ENCODE peak calls at places on chromosomes 16 and 17, in ten cellular contexts. C, K, O, G, S, Z, A, R, X and W are unnamed samples.

GRCh38 chr17:2948721-2949468 is 114.5 kb downstream of the OR1D5 start:
- DNase-seq in C (no peak), K (peak; percentile 19), O (no peak), G (no peak), S (no peak), Z (no peak), A (no peak), R (no peak), X (no peak), W (no peak)

GRCh38 chr16:67959520-67959919 is 8.9 kb downstream of the SLC12A4 start:
- DNase-seq in C (no peak), K (no peak), O (peak; percentile 84), G (no peak), S (no peak), Z (peak; percentile 91), A (peak; percentile 92), R (peak; percentile 31), X (no peak), W (peak; percentile 77)

GRCh38 chr16:67312450-67313118 is 14.0 kb downstream of the KCTD19 start:
- DNase-seq in C (no peak), K (no peak), O (no peak), G (no peak), S (no peak), Z (no peak), A (no peak), R (no peak), X (no peak), W (no peak)

GRCh38 chr17:36825113-36825955 is 111.9 kb upstream of the LHX1 start:
- DNase-seq in C (no peak), K (no peak), O (no peak), G (no peak), S (no peak), Z (no peak), A (no peak), R (no peak), X (no peak), W (no peak)

GRCh38 chr16:1785846-1786170 is 3.0 kb downstream of the NUBP2 start:
- DNase-seq in C (no peak), K (no peak), O (no peak), G (no peak), S (peak; percentile 67), Z (no peak), A (no peak), R (no peak), X (no peak), W (no peak)

GRCh38 chr16:76389126-76389525 is 111.9 kb downstream of the CNTNAP4 start:
- DNase-seq in C (no peak), K (no peak), O (no peak), G (no peak), S (no peak), Z (no peak), A (no peak), R (peak; percentile 1), X (no peak), W (no peak)

GRCh38 chr16:85619089-85619850 is 6.1 kb downstream of the GSE1 start:
- DNase-seq in C (no peak), K (no peak), O (no peak), G (no peak), S (no peak), Z (no peak), A (no peak), R (no peak), X (no peak), W (no peak)

GRCh38 chr16:88347656-88348376 is 34.9 kb upstream of the ZNF469 start:
- DNase-seq in C (no peak), K (no peak), O (no peak), G (peak; percentile 24), S (peak; percentile 34), Z (no peak), A (no peak), R (no peak), X (no peak), W (no peak)

GRCh38 chr17:40458001-40458791 is 14.9 kb downstream of the IGFBP4 start:
- DNase-seq in C (no peak), K (no peak), O (no peak), G (no peak), S (no peak), Z (peak; percentile 38), A (peak; percentile 43), R (peak; percentile 85), X (no peak), W (no peak)

GRCh38 chr16:21233521-21234150 is at the start of gene ANKS4B:
- DNase-seq in C (no peak), K (no peak), O (no peak), G (no peak), S (no peak), Z (no peak), A (no peak), R (no peak), X (no peak), W (no peak)

DNA sequence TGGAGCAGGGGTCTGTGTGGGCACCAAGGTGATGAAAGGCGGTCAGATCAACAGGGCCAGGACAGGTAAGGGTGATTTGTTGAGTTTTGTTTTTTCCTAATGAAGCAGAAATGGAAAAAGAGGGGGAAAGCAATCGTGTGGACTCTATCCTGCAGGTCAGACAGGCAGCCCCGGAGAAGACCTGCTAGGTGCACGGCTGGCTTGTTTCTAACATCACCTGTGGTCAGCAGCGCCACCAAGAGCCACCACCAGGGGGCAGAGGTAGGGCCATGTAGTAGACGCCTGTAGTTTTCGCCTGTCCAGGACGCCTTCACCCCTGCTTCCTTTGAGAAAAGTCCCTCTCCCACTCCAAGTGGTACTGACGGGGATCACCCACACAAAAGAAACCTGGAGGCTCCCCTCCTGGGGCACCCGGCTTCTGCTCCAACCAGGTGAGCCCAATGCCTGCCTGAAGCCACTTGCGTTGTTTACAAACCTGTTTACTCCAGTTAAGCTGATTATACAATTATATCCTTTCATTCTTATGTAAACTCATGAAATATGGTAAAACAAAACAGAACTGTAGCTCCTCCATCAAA is 54.2 kb upstream of the SEC14L1 start:
- DNase-seq in C (peak; percentile 88), K (peak; percentile 93), O (peak; percentile 94), G (peak; percentile 83), S (peak; percentile 97), Z (peak; percentile 85), A (peak; percentile 78), R (peak; percentile 44), X (peak; percentile 72), W (peak; percentile 92)
- TF ChIP-seq CTCF in C (peak; percentile 90), K (peak; percentile 94), O (peak; percentile 93), G (peak; percentile 87), S (peak; percentile 86), Z (peak; percentile 79), A (peak; percentile 86), R (peak; percentile 85), X (peak; percentile 95), W (peak; percentile 79)

GRCh38 chr17:75755990-75756389 is 9.0 kb downstream of the GALK1 start:
- DNase-seq in C (no peak), K (no peak), O (no peak), G (no peak), S (peak; percentile 24), Z (no peak), A (no peak), R (no peak), X (no peak), W (no peak)

GRCh38 chr17:75758131-75758905 is 6.7 kb downstream of the GALK1 start:
- DNase-seq in C (no peak), K (no peak), O (no peak), G (no peak), S (peak; percentile 77), Z (no peak), A (no peak), R (no peak), X (no peak), W (no peak)

GRCh38 chr17:75755205-75755901 is 9.6 kb downstream of the GALK1 start:
- DNase-seq in C (no peak), K (no peak), O (no peak), G (no peak), S (peak; percentile 68), Z (no peak), A (no peak), R (no peak), X (no peak), W (no peak)

GRCh38 chr17:75756451-75757085 is 8.4 kb downstream of the GALK1 start:
- DNase-seq in C (no peak), K (no peak), O (no peak), G (no peak), S (peak; percentile 70), Z (no peak), A (no peak), R (no peak), X (no peak), W (no peak)

DNA sequence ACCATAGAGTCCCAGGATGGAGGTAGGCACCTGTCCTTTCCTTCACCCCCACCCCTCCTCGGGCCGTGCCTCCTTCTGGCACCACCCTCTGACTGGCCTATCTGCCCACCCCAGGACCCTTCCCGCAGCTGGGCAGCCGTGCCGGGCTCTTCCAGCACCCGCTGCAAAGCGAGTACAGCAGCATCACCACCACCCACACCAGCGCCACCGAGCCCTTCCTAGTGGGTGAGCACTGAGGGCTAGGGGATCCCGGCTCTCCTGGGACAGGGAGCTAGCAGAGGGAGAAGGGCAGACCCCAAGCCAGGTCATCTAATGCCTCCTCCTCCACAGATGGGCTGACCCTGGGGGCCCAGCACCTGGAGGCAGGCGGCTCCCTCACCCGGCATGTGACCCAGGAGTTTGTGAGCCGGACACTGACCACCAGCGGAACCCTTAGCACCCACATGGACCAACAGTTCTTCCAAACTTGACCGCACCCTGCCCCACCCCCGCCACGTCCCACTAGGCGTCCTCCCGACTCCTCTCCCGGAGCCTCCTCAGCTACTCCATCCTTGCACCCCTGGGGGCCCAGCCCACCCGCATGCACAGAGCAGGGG is 7.8 kb downstream of the GALK1 start:
- DNase-seq in C (no peak), K (no peak), O (no peak), G (no peak), S (peak; percentile 49), Z (no peak), A (no peak), R (no peak), X (no peak), W (no peak)
- H3K36me3 ChIP-seq in C (no peaks in the 10 kb centered on the region), K (peaks cover 5% of the 10 kb centered on the region), O (peaks cover 8% of the 10 kb centered on the region), G (no peaks in the 10 kb centered on the region), S (peaks cover 27% of the 10 kb centered on the region), Z (peaks cover 17% of the 10 kb centered on the region), A (peaks cover 5% of the 10 kb centered on the region), R (no peaks in the 10 kb centered on the region), X (peaks cover 4% of the 10 kb centered on the region), W (no peaks in the 10 kb centered on the region)

DNA sequence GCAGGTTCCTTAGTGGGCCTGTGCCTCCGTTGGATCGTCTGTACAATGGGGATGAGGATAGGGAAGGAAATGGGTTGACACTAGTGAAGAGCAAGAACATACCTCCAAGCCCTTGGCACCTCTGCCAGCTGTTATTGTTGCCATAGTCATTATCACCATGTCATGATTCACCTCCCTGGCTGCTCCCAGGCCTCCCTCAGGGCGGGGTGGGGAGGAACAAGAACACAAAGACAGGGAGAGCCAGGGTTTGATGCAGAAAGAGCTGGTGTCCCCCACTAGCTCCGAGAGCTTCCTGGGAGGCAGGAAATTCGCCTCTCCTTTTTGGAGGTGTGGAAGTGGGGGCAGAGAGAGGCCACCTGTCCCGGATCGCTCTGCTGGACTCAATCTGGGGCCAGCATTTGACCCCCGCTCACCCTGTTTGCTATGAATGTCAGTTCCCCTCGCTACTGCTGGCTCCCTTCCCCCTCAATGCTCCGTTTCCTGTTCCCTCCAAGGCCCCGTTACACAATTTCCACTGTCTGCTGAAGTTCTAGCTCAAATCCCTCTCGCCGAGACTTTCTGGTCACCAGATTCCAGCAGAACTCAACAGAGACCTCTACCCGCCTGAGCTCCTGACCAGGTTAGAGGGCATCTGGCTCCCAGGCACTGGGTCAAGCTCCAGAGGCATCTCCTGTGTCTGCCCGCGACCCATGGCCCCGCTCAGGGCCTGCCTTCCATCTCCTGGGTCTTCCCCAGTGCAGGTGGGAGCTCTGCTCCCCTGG is 9.1 kb downstream of the TIMP2 start:
- DNase-seq in C (no peak), K (no peak), O (peak; percentile 85), G (no peak), S (peak; percentile 73), Z (peak; percentile 58), A (peak; percentile 57), R (peak; percentile 49), X (no peak), W (no peak)
- H3K4me3 ChIP-seq in C (no peak overlapping the region), K (no peak overlapping the region), O (no peak overlapping the region), G (no peak overlapping the region), S (peak overlapping the region; percentile 36), Z (no peak overlapping the region), A (peak overlapping the region; percentile 37), R (no peak overlapping the region), X (peak overlapping the region; percentile 32), W (no peak overlapping the region)

GRCh38 chr17:29113334-29113733 is 66.9 kb downstream of the MYO18A start:
- DNase-seq in C (no peak), K (no peak), O (no peak), G (no peak), S (peak; percentile 44), Z (no peak), A (no peak), R (no peak), X (no peak), W (no peak)
- TF ChIP-seq CTCF in C (no peak), K (no peak), O (no peak), G (no peak), S (no peak), Z (no peak), A (no peak), R (no peak), X (no peak), W (no peak)